ENCODE peak calls at places on chromosomes 11 and 22, in five cellular contexts. E, Z, A, Y and J are unnamed samples.

GRCh38 chr11:123822591-123822990 is 16.4 kb upstream of the OR6M1 start:
- DNase-seq in Y (no peak), E (no peak), A (peak), Z (no peak), J (no peak)

GRCh38 chr11:86486261-86487030 is 111.8 kb downstream of the CCDC81 start:
- DNase-seq in Z (peak), A (no peak), Y (no peak), E (no peak), J (no peak)

GRCh38 chr11:119134389-119134978 is 13.1 kb downstream of the HINFP start:
- DNase-seq in Y (no peak), Z (no peak), E (no peak), A (peak), J (no peak)

GRCh38 chr11:126823271-126823670 is 177.3 kb downstream of the KIRREL3 start:
- DNase-seq in A (no peak), E (no peak), Z (no peak), Y (no peak), J (no peak)

GRCh38 chr11:68911731-68912130 is 8.0 kb downstream of the IGHMBP2 start:
- DNase-seq in Y (no peak), E (no peak), A (no peak), Z (no peak), J (no peak)

GRCh38 chr11:128733440-128734115 is 39.7 kb downstream of the FLI1 start:
- DNase-seq in A (peak), Y (no peak), E (peak), Z (no peak), J (no peak)

GRCh38 chr11:48052183-48053040 is 72.1 kb downstream of the PTPRJ start:
- DNase-seq in Z (no peak), E (peak), A (peak), Y (peak), J (no peak)

GRCh38 chr22:43375951-43376455 is 32.8 kb upstream of the SCUBE1 start:
- DNase-seq in Y (no peak), A (no peak), E (no peak), Z (no peak), J (no peak)

GRCh38 chr22:48483764-48484528 is 1343.7 kb downstream of the BRD1 start:
- DNase-seq in Y (no peak), Z (peak), E (no peak), A (no peak), J (no peak)

GRCh38 chr11:118623291-118623655 is 15.9 kb downstream of the PHLDB1 start:
- DNase-seq in A (no peak), Z (peak), E (no peak), Y (no peak), J (no peak)

GRCh38 chr11:124867700-124868099 is 2.5 kb downstream of the ROBO3 start:
- DNase-seq in E (peak), Y (no peak), A (peak), Z (no peak), J (no peak)

GRCh38 chr11:33704240-33705002 is 3.8 kb upstream of the C11orf91 start:
- DNase-seq in Y (no peak), E (no peak), Z (no peak), A (no peak), J (no peak)

GRCh38 chr11:1632053-1632714 is 2.6 kb downstream of the KRTAP5-5 start:
- DNase-seq in E (no peak), Z (no peak), Y (no peak), A (no peak), J (no peak)

GRCh38 chr11:13035711-13036110 is 26.6 kb downstream of the RASSF10 start:
- DNase-seq in Z (no peak), Y (no peak), A (no peak), E (no peak), J (no peak)

GRCh38 chr11:61695917-61696316 is 15.7 kb downstream of the DAGLA start:
- DNase-seq in E (peak), Z (peak), Y (peak), A (peak), J (peak)

GRCh38 chr11:61697093-61697492 is 16.9 kb downstream of the DAGLA start:
- DNase-seq in Z (no peak), E (no peak), Y (no peak), A (no peak), J (no peak)

GRCh38 chr11:61696602-61697001 is 16.4 kb downstream of the DAGLA start:
- DNase-seq in A (no peak), Z (no peak), Y (no peak), E (no peak), J (no peak)

GRCh38 chr11:61693897-61694840 is 14.0 kb downstream of the DAGLA start:
- DNase-seq in Y (no peak), E (peak), Z (no peak), A (no peak), J (no peak)

GRCh38 chr11:61694971-61695706 is 14.9 kb downstream of the DAGLA start:
- DNase-seq in Y (peak), A (peak), Z (no peak), E (no peak), J (no peak)
- TF ChIP-seq CTCF in Y (no peak), A (peak), Z (no peak), E (no peak), J (no peak)

GRCh38 chr22:35421121-35421520 is 21.2 kb downstream of the MCM5 start:
- DNase-seq in Y (no peak), Z (no peak), E (no peak), A (peak), J (no peak)
- TF ChIP-seq CTCF in Y (no peak), Z (no peak), E (no peak), A (peak), J (no peak)

GRCh38 chr11:91869751-91870150 is 354.9 kb upstream of the FAT3 start:
- DNase-seq in E (peak), A (no peak), Y (no peak), Z (no peak), J (no peak)

GRCh38 chr11:91871791-91872190 is 352.8 kb upstream of the FAT3 start:
- DNase-seq in Y (no peak), E (no peak), Z (no peak), A (no peak), J (no peak)

GRCh38 chr11:91871048-91871447 is 353.6 kb upstream of the FAT3 start:
- DNase-seq in A (no peak), Z (no peak), E (no peak), Y (no peak), J (no peak)

GRCh38 chr11:91872216-91872615 is 352.4 kb upstream of the FAT3 start:
- DNase-seq in Y (no peak), A (no peak), Z (no peak), E (no peak), J (no peak)

GRCh38 chr11:91866642-91867041 is 358.0 kb upstream of the FAT3 start:
- DNase-seq in Z (no peak), E (no peak), A (no peak), Y (no peak), J (no peak)
- TF ChIP-seq CTCF in Z (no peak), E (no peak), A (no peak), Y (no peak), J (no peak)

DNA sequence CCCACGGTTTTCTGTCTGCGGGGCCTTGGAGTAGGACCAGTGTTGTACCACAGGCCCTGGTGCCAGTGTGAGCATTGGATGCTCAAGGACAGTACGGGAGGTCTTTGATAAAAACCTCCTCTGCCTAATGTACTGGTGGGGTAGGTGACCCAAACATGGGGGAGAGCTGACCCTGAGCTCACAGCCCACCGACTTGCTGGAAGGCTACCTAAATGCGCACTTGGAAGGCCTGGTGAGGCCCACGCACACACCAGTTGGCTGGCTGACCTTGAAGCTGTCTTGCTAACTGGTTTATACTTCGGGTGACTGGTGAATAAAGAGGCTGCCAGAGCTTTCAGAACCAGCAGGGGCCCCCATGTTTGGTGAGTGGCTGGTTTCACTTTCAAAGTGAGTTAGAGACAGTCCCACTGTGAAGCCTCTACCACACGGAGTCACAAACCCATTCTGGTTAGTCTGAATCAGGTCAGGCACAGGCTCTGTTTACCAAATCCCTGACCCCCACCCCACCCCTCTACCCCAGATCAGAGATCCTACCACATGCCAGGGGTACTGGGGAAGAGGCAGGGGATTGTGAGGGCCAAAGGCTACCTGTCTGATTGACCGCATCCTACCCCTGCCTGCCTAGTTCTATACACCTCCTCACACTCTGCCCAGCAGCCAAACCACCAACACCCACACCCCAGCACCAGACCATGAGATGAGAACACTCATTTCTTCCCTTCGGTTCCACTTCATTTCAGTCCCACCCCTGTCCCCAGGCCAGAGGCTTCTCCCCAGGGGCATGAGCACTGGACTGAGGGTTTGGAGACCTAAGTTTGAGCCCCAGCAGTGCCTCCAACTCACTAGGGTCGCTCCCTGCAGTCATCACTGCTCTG is 12.7 kb upstream of the IL2RB start:
- DNase-seq in Y (no peak), E (no peak), A (no peak), Z (peak), J (peak)
- TF ChIP-seq CTCF in Y (no peak), E (no peak), A (no peak), Z (no peak), J (no peak)